ENCODE peak calls at places on chromosomes 2 and 18, in nine cellular contexts. V, D, Q, M, U, Z, P, O and W are unnamed samples.

GRCh38 chr2:135650721-135651120 is 90.9 kb upstream of the UBXN4 start:
- DNase-seq in Q (no peak), Z (no peak), M (no peak), P (no peak), V (no peak), D (no peak), U (no peak), O (no peak), W (no peak)

GRCh38 chr2:181085729-181086128 is 105.3 kb downstream of the UBE2E3 start:
- DNase-seq in P (no peak), D (no peak), M (no peak), O (no peak), Z (no peak), V (no peak), Q (no peak), U (no peak), W (no peak)

GRCh38 chr2:102065675-102066252 is 74.0 kb downstream of the IL1R2 start:
- DNase-seq in V (peak), U (peak), Q (no peak), Z (no peak), D (no peak), P (no peak), O (peak), M (no peak), W (no peak)

GRCh38 chr2:159286709-159287441 is 372 bp upstream of the WDSUB1 start:
- DNase-seq in Z (peak), U (peak), P (peak), D (peak), Q (peak), V (peak), O (peak), M (peak), W (peak)

GRCh38 chr2:109722026-109722425 is 72.1 kb upstream of the RGPD5 start:
- DNase-seq in M (no peak), P (peak), U (no peak), V (no peak), D (no peak), Z (no peak), O (peak), Q (no peak), W (peak)

GRCh38 chr2:200380833-200381542 is 74.5 kb downstream of the SPATS2L start:
- DNase-seq in D (no peak), O (no peak), U (no peak), Q (peak), M (peak), V (no peak), Z (no peak), P (no peak), W (no peak)

GRCh38 chr2:216083464-216084279 is 2.0 kb downstream of the TMEM169 start:
- DNase-seq in D (no peak), M (peak), V (peak), O (no peak), P (no peak), U (no peak), Q (no peak), Z (no peak), W (no peak)

GRCh38 chr2:5076599-5076998 is 615.6 kb upstream of the SOX11 start:
- DNase-seq in O (no peak), Z (no peak), D (no peak), M (no peak), U (no peak), V (no peak), P (no peak), Q (no peak), W (no peak)

GRCh38 chr2:192286093-192286701 is 91.5 kb upstream of the TMEFF2 start:
- DNase-seq in Z (no peak), M (peak), P (no peak), O (no peak), Q (peak), V (no peak), D (no peak), U (no peak), W (no peak)

GRCh38 chr2:103401621-103402020 is 639.8 kb downstream of the TMEM182 start:
- DNase-seq in M (no peak), Z (peak), P (no peak), V (no peak), Q (no peak), O (no peak), U (no peak), D (no peak), W (no peak)

GRCh38 chr2:96866986-96867755 is 2.7 kb downstream of the SEMA4C start:
- DNase-seq in M (no peak), Z (no peak), Q (no peak), V (no peak), U (no peak), P (no peak), D (no peak), O (no peak), W (no peak)

GRCh38 chr2:220077488-220077887 is 450.1 kb downstream of the SLC4A3 start:
- DNase-seq in U (no peak), Q (peak), M (peak), Z (no peak), D (no peak), V (no peak), P (no peak), O (no peak), W (no peak)

GRCh38 chr2:216057688-216058193 is 23.9 kb downstream of the PECR start:
- DNase-seq in P (no peak), Q (no peak), U (no peak), D (no peak), Z (no peak), V (peak), O (no peak), M (peak), W (no peak)

GRCh38 chr2:205759286-205759685 is 77.0 kb downstream of the NRP2 start:
- DNase-seq in O (no peak), Z (no peak), P (no peak), Q (no peak), M (no peak), U (no peak), V (no peak), D (no peak), W (no peak)

GRCh38 chr2:110993557-110994231 is 127.0 kb upstream of the BCL2L11 start:
- DNase-seq in M (no peak), U (no peak), O (no peak), Z (no peak), D (no peak), V (peak), P (no peak), Q (no peak), W (no peak)

GRCh38 chr18:79275461-79275860 is 120.3 kb upstream of the NFATC1 start:
- DNase-seq in V (no peak), O (no peak), D (no peak), M (no peak), Z (no peak), U (peak), Q (no peak), P (no peak), W (no peak)

GRCh38 chr18:59416818-59417217 is 57.8 kb upstream of the LMAN1 start:
- DNase-seq in Q (no peak), Z (no peak), O (no peak), U (no peak), M (no peak), D (no peak), V (no peak), P (no peak), W (no peak)

GRCh38 chr2:197500503-197501179 is 462 bp downstream of the HSPE1 start:
- DNase-seq in Q (no peak), M (no peak), D (no peak), V (no peak), O (no peak), U (no peak), P (no peak), Z (no peak), W (no peak)